ENCODE peak calls at places on chromosomes 2 and 18, in five cellular contexts. J is HepG2, L is HCT116, O is stomach, Y is spleen. P is an unnamed sample.

GRCh38 chr2:133433455-133434451 is 134.5 kb downstream of the NCKAP5 start:
- DNase-seq in J (no peak), L (no peak), O (no peak), Y (no peak), P (no peak)

GRCh38 chr2:135903650-135904049 is 27.4 kb upstream of the MCM6 start:
- DNase-seq in J (no peak), L (no peak), O (no peak), Y (no peak), P (no peak)

GRCh38 chr2:119697290-119698013 is 18.5 kb downstream of the TMEM177 start:
- DNase-seq in J (no peak), L (no peak), O (no peak), Y (no peak), P (no peak)

GRCh38 chr2:9207641-9208301 is 1.2 kb downstream of the ASAP2 start:
- DNase-seq in J (no peak), L (no peak), O (peak), Y (peak), P (no peak)

GRCh38 chr2:102632380-102633175 is 13.2 kb downstream of the SLC9A2 start:
- DNase-seq in J (no peak), L (no peak), O (no peak), Y (no peak), P (no peak)

GRCh38 chr2:28926837-28927236 is 32.4 kb downstream of the WDR43 start:
- DNase-seq in J (no peak), L (no peak), O (no peak), Y (no peak), P (no peak)

GRCh38 chr2:101340141-101340541 is 31.6 kb upstream of the RNF149 start:
- DNase-seq in J (peak), L (no peak), O (no peak), Y (no peak), P (no peak)

GRCh38 chr2:230537531-230537976 is 121.6 kb downstream of the SP100 start:
- DNase-seq in J (no peak), L (no peak), O (no peak), Y (no peak), P (no peak)

GRCh38 chr18:22332590-22332989 is 85.1 kb downstream of the CTAGE1 start:
- DNase-seq in J (peak), L (no peak), O (no peak), Y (no peak), P (no peak)

GRCh38 chr18:2898131-2898640 is 51.4 kb downstream of the EMILIN2 start:
- DNase-seq in J (no peak), L (no peak), O (no peak), Y (no peak), P (peak)

GRCh38 chr18:79454034-79454735 is 58.5 kb downstream of the NFATC1 start:
- DNase-seq in J (no peak), L (no peak), O (no peak), Y (no peak), P (no peak)

GRCh38 chr2:168120730-168121129 is 126.7 kb downstream of the STK39 start:
- DNase-seq in J (no peak), L (no peak), O (no peak), Y (no peak), P (no peak)

GRCh38 chr2:204722207-204722606 is 176.9 kb downstream of the PARD3B start:
- DNase-seq in J (no peak), L (no peak), O (no peak), Y (no peak), P (no peak)

GRCh38 chr2:69291004-69291650 is 95.9 kb downstream of the GFPT1 start:
- DNase-seq in J (peak), L (no peak), O (no peak), Y (no peak), P (no peak)

GRCh38 chr2:227188292-227188691 is 23.9 kb downstream of the COL4A3 start:
- DNase-seq in J (no peak), L (no peak), O (no peak), Y (no peak), P (no peak)

GRCh38 chr2:157789933-157790511 is 86.1 kb downstream of the ACVR1 start:
- DNase-seq in J (no peak), L (no peak), O (peak), Y (no peak), P (peak)

GRCh38 chr2:230738924-230739323 is 26.3 kb downstream of the CAB39 start:
- DNase-seq in J (peak), L (no peak), O (no peak), Y (no peak), P (no peak)

GRCh38 chr18:76968073-76968472 is 145.7 kb downstream of the ZNF236 start:
- DNase-seq in J (no peak), L (no peak), O (no peak), Y (peak), P (no peak)

DNA sequence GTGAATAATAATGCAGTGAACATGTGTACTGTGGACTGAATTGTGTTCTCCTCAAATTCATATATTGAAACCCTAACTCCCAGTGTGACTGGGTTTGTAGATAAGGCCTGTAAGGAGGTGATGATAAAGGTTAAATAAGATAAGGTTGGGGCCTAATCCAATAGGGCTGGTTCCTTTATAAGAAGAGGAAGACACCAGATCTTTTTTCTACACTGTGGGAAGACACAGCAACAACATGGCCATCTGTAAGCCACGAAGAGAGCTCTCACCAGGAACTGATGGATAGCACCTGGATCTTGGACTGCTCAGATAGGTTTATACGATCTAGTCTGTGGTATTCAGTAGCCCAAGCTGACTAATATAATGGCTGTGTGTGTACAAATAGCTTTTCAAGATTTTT is 66.8 kb downstream of the BMPR2 start:
- DNase-seq in J (no peak), L (no peak), O (no peak), Y (no peak), P (no peak)
- TF ChIP-seq POLR2A in J (no peak), L (no peak), O (no peak), Y (no peak), P (no peak)

GRCh38 chr2:104863229-104863584 is 9.3 kb downstream of the POU3F3 start:
- DNase-seq in J (no peak), L (no peak), O (no peak), Y (no peak), P (no peak)
- TF ChIP-seq POLR2AphosphoS5 in J (no peak), L (no peak), O (no peak), Y (no peak), P (no peak)

GRCh38 chr2:132426621-132427020 is 10.0 kb downstream of the GPR39 start:
- DNase-seq in J (no peak), L (no peak), O (no peak), Y (no peak), P (no peak)
- TF ChIP-seq POLR2A in J (no peak), L (no peak), O (no peak), Y (no peak), P (no peak)

GRCh38 chr18:43405097-43405496 is 127.8 kb upstream of the SYT4 start:
- DNase-seq in J (no peak), L (no peak), O (no peak), Y (no peak), P (no peak)
- TF ChIP-seq POLR2AphosphoS5 in J (no peak), L (no peak), O (no peak), Y (no peak), P (no peak)

GRCh38 chr2:19358242-19359020 is at the start of gene OSR1:
- DNase-seq in J (peak), L (no peak), O (peak), Y (peak), P (peak)
- TF ChIP-seq POLR2A in J (no peak), L (no peak), O (no peak), Y (no peak), P (no peak)

GRCh38 chr18:24616638-24617037 is 156.2 kb downstream of the HRH4 start:
- DNase-seq in J (no peak), L (no peak), O (no peak), Y (no peak), P (no peak)
- TF ChIP-seq POLR2AphosphoS5 in J (no peak), L (no peak), O (no peak), Y (no peak), P (no peak)

GRCh38 chr2:105376789-105377231 is 22.0 kb downstream of the FHL2 start:
- DNase-seq in J (no peak), L (no peak), O (no peak), Y (no peak), P (no peak)
- TF ChIP-seq POLR2A in J (no peak), L (no peak), O (no peak), Y (no peak), P (no peak)

P was measured in sigmoid colon.